ENCODE peak calls at places on chromosomes 5 and 9, in eight cellular contexts. K, Z, W, N, B, M, A and F are unnamed samples. For H3K9me3, the result is how much of the 10 kb centered on the place peaks cover.

GRCh38 chr9:69919461-69920061 is 98.9 kb downstream of the CFAP95 start:
- DNase-seq in K (no peak), Z (peak), W (peak), N (no peak), B (no peak), M (peak), A (peak), F (no peak)

GRCh38 chr5:172760933-172761332 is 10.1 kb downstream of the DUSP1 start:
- DNase-seq in K (no peak), Z (no peak), W (no peak), N (no peak), B (no peak), M (no peak), A (no peak), F (no peak)

GRCh38 chr5:67409342-67409741 is 212.7 kb upstream of the CD180 start:
- DNase-seq in K (no peak), Z (no peak), W (no peak), N (no peak), B (no peak), M (no peak), A (no peak), F (no peak)

GRCh38 chr5:176542596-176543427 is 5.6 kb upstream of the RNF44 start:
- DNase-seq in K (no peak), Z (no peak), W (no peak), N (no peak), B (no peak), M (no peak), A (peak), F (no peak)

GRCh38 chr9:18393340-18394130 is 80.4 kb upstream of the ADAMTSL1 start:
- DNase-seq in K (no peak), Z (peak), W (peak), N (no peak), B (no peak), M (peak), A (peak), F (no peak)

GRCh38 chr5:151868451-151868850 is 56.2 kb downstream of the GLRA1 start:
- DNase-seq in K (no peak), Z (no peak), W (no peak), N (no peak), B (no peak), M (no peak), A (no peak), F (no peak)

GRCh38 chr9:4887556-4887955 is 94.8 kb downstream of the RCL1 start:
- DNase-seq in K (no peak), Z (peak), W (no peak), N (no peak), B (peak), M (peak), A (peak), F (no peak)

GRCh38 chr5:180591249-180591887 is at the start of gene SCGB3A1:
- DNase-seq in K (peak), Z (no peak), W (no peak), N (no peak), B (peak), M (no peak), A (peak), F (no peak)

GRCh38 chr5:138968601-138969000 is 93.5 kb upstream of the LRRTM2 start:
- DNase-seq in K (no peak), Z (no peak), W (no peak), N (no peak), B (no peak), M (no peak), A (no peak), F (no peak)

GRCh38 chr9:111974092-111974681 is 77.6 kb downstream of the UGCG start:
- DNase-seq in K (no peak), Z (no peak), W (no peak), N (no peak), B (no peak), M (peak), A (peak), F (no peak)

GRCh38 chr5:171137768-171138540 is 171.1 kb upstream of the TLX3 start:
- DNase-seq in K (no peak), Z (no peak), W (no peak), N (no peak), B (no peak), M (peak), A (no peak), F (no peak)

GRCh38 chr9:134764870-134765269 is 115.7 kb upstream of the FCN2 start:
- DNase-seq in K (no peak), Z (no peak), W (no peak), N (no peak), B (peak), M (no peak), A (no peak), F (no peak)

GRCh38 chr9:86966852-86967511 is 19.7 kb upstream of the GAS1 start:
- DNase-seq in K (no peak), Z (no peak), W (no peak), N (no peak), B (no peak), M (no peak), A (no peak), F (peak)

GRCh38 chr9:114035221-114035844 is 42.8 kb downstream of the AMBP start:
- DNase-seq in K (peak), Z (no peak), W (no peak), N (no peak), B (no peak), M (no peak), A (no peak), F (no peak)

GRCh38 chr5:41334758-41335157 is 121.4 kb upstream of the C6 start:
- DNase-seq in K (no peak), Z (no peak), W (no peak), N (no peak), B (no peak), M (peak), A (peak), F (peak)

GRCh38 chr5:76849767-76850291 is at the start of gene S100Z:
- DNase-seq in K (no peak), Z (no peak), W (no peak), N (peak), B (no peak), M (no peak), A (peak), F (no peak)

GRCh38 chr9:137254624-137255447 is at the start of gene NELFB:
- DNase-seq in K (peak), Z (peak), W (no peak), N (peak), B (peak), M (peak), A (peak), F (peak)

GRCh38 chr5:138448481-138449398 is 9.9 kb downstream of the REEP2 start:
- DNase-seq in K (no peak), Z (no peak), W (no peak), N (no peak), B (no peak), M (peak), A (peak), F (no peak)

GRCh38 chr5:66410056-66410455 is 186.1 kb upstream of the MAST4 start:
- DNase-seq in K (no peak), Z (no peak), W (no peak), N (no peak), B (no peak), M (no peak), A (no peak), F (no peak)

GRCh38 chr9:92669527-92669889 is 423 bp downstream of the IPPK start:
- DNase-seq in K (peak), Z (no peak), W (no peak), N (peak), B (peak), M (no peak), A (no peak), F (no peak)

GRCh38 chr5:33166522-33166921 is 274.2 kb upstream of the TARS1 start:
- DNase-seq in K (no peak), Z (no peak), W (no peak), N (no peak), B (no peak), M (no peak), A (no peak), F (no peak)

GRCh38 chr5:80569961-80570786 is at the start of gene ANKRD34B:
- DNase-seq in K (peak), Z (peak), W (no peak), N (no peak), B (peak), M (no peak), A (peak), F (no peak)

DNA sequence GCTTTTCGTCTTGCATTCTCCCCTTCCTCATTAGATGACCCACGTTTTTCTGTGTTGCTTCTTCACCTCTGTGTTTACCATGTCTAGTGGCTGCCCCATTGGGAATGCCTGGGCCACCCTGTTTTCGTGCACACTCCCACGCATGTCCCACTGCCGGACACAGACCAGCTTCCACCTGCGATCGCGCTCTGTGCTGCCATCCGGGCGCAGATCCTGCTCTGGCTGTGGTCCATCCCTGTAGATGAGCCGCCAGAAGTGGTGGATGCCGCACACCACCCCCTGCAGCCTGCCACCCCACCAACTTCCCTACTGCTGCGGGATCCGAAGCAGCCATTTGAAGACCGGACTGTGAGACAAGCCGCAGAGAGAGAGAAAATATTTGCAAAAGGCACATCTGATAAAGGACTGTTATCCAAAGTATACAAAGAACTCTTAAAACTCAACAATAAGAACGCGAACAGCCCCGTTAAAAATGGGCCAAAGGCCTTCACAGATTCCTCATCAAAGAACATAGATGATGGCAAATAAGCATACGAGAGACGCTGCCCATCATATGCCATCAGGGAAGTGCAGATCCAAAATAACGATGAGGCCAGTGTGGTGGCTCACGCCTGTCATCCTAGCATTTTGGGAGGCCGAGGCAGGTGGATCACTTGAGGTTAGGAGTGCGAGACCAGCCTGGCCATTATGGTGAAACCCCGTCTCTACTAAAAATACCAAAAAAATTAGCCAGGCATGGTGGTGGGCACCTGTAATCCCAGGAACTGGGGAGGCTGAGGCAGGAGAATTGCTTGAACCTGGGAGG is 163.7 kb downstream of the COL23A1 start:
- DNase-seq in K (no peak), Z (no peak), W (no peak), N (no peak), B (peak), M (no peak), A (no peak), F (no peak)
- H3K9me3 ChIP-seq in K (under half), Z (under half), W (under half), N (under half), B (under half), M (under half), A (under half), F (under half)

DNA sequence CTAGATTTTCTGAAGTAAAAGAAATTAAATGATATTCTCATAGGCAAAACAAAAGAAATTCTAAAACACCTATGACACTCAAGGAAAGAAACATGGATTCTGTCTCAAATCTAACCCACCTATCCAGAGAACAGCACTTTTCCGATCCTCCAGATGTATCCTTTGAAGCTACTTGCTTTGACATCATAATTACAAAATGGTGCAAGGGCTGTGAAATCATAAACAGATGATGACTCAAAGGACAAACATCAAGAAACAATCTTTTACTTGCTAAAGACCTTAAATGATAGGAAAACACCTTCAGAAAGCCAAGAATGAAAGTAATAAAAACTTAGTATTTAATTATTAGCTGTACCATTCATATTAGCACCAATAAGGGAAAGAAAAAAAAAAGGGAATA is 202.6 kb downstream of the DENND1A start:
- DNase-seq in K (no peak), Z (no peak), W (peak), N (no peak), B (no peak), M (peak), A (peak), F (no peak)
- H3K9me3 ChIP-seq in K (under half), Z (under half), W (under half), N (under half), B (under half), M (under half), A (under half), F (under half)

DNA sequence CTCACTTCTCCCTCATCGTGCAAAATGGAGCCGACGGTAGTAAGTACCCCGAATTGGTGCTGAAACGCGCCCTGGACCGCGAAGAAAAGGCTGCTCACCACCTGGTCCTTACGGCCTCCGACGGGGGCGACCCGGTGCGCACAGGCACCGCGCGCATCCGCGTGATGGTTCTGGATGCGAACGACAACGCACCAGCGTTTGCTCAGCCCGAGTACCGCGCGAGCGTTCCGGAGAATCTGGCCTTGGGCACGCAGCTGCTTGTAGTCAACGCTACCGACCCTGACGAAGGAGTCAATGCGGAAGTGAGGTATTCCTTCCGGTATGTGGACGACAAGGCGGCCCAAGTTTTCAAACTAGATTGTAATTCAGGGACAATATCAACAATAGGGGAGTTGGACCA is 979 bp downstream of the PCDHGA12 start:
- DNase-seq in K (no peak), Z (no peak), W (no peak), N (no peak), B (no peak), M (peak), A (peak), F (no peak)
- H3K9me3 ChIP-seq in K (under half), Z (under half), W (under half), N (under half), B (half or more), M (under half), A (under half), F (half or more)

GRCh38 chr9:13386935-13387667 is 107.6 kb upstream of the MPDZ start:
- DNase-seq in K (no peak), Z (no peak), W (no peak), N (no peak), B (no peak), M (peak), A (peak), F (no peak)

GRCh38 chr9:13386324-13386723 is 106.8 kb upstream of the MPDZ start:
- DNase-seq in K (no peak), Z (no peak), W (no peak), N (no peak), B (no peak), M (no peak), A (no peak), F (peak)

GRCh38 chr9:13383216-13383615 is 103.7 kb upstream of the MPDZ start:
- DNase-seq in K (no peak), Z (no peak), W (no peak), N (no peak), B (no peak), M (no peak), A (no peak), F (no peak)

GRCh38 chr9:13388157-13388556 is 108.7 kb upstream of the MPDZ start:
- DNase-seq in K (peak), Z (no peak), W (no peak), N (no peak), B (no peak), M (peak), A (peak), F (no peak)

DNA sequence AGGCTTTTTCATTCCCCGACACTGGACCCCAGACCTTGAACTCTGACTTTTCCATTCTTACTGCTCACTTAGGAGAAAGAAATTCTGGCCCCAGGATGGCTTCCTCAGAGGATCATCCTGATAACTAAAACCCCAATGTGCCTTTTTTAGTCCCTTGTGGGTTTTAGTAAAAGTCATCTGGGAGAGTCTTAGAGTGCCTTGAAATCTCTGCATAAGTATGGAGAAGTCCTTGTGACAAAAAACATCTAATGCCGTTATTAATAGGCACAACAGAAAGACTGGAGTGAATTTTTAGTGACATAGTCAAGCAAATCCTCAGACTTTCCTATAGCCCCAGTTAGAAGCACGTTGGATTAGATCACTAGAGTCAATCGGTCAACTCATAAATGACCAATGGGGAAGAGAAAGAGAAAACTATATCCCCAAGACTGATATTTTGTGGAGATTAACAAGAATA is 108.2 kb upstream of the MPDZ start:
- DNase-seq in K (no peak), Z (no peak), W (no peak), N (no peak), B (no peak), M (no peak), A (no peak), F (no peak)
- H3K9me3 ChIP-seq in K (under half), Z (under half), W (under half), N (under half), B (under half), M (under half), A (under half), F (half or more)